ENCODE peak calls at places on chromosomes 7 and 10, in eight cellular contexts. One of them, this sample, is unnamed.

GRCh38 chr10:101301111-101301731 is 52.7 kb upstream of the BTRC start:
- DNase-seq in brain microvascular endothelial cell: peak
- DNase-seq in A549: peak
- DNase-seq in hepatocyte: peak
- DNase-seq in AG09319: peak
- DNase-seq in coronary artery: no peak
- DNase-seq in right lobe of liver: peak
- DNase-seq in fibroblast of the aortic adventitia: peak
- DNase-seq in this sample: no peak

GRCh38 chr7:4797858-4798705 is 22.7 kb downstream of the AP5Z1 start:
- DNase-seq in AG09319: no peak
- DNase-seq in hepatocyte: peak
- DNase-seq in A549: peak
- DNase-seq in fibroblast of the aortic adventitia: peak
- DNase-seq in coronary artery: no peak
- DNase-seq in right lobe of liver: peak
- DNase-seq in brain microvascular endothelial cell: no peak
- DNase-seq in this sample: peak

GRCh38 chr7:4784799-4785198 is 9.4 kb downstream of the AP5Z1 start:
- DNase-seq in A549: no peak
- DNase-seq in hepatocyte: no peak
- DNase-seq in right lobe of liver: no peak
- DNase-seq in fibroblast of the aortic adventitia: no peak
- DNase-seq in AG09319: no peak
- DNase-seq in brain microvascular endothelial cell: no peak
- DNase-seq in coronary artery: no peak
- DNase-seq in this sample: no peak

GRCh38 chr7:127745445-127745844 is 93.5 kb downstream of the SND1 start:
- DNase-seq in right lobe of liver: no peak
- DNase-seq in AG09319: no peak
- DNase-seq in A549: no peak
- DNase-seq in hepatocyte: no peak
- DNase-seq in fibroblast of the aortic adventitia: no peak
- DNase-seq in coronary artery: no peak
- DNase-seq in brain microvascular endothelial cell: no peak
- DNase-seq in this sample: no peak

GRCh38 chr10:110365356-110366143 is 60.8 kb upstream of the SMNDC1 start:
- DNase-seq in right lobe of liver: no peak
- DNase-seq in A549: no peak
- DNase-seq in AG09319: no peak
- DNase-seq in coronary artery: no peak
- DNase-seq in fibroblast of the aortic adventitia: no peak
- DNase-seq in brain microvascular endothelial cell: no peak
- DNase-seq in hepatocyte: no peak
- DNase-seq in this sample: no peak

GRCh38 chr7:90390926-90391325 is 12.3 kb upstream of the CLDN12 start:
- DNase-seq in coronary artery: no peak
- DNase-seq in AG09319: no peak
- DNase-seq in hepatocyte: no peak
- DNase-seq in brain microvascular endothelial cell: no peak
- DNase-seq in A549: no peak
- DNase-seq in fibroblast of the aortic adventitia: no peak
- DNase-seq in right lobe of liver: no peak
- DNase-seq in this sample: no peak

GRCh38 chr7:152035807-152036206 is 10.3 kb downstream of the GALNT11 start:
- DNase-seq in brain microvascular endothelial cell: no peak
- DNase-seq in A549: no peak
- DNase-seq in coronary artery: no peak
- DNase-seq in right lobe of liver: no peak
- DNase-seq in hepatocyte: no peak
- DNase-seq in AG09319: no peak
- DNase-seq in fibroblast of the aortic adventitia: no peak
- DNase-seq in this sample: no peak

GRCh38 chr7:50837965-50838364 is 55.3 kb upstream of the GRB10 start:
- DNase-seq in fibroblast of the aortic adventitia: peak
- DNase-seq in brain microvascular endothelial cell: peak
- DNase-seq in right lobe of liver: no peak
- DNase-seq in AG09319: no peak
- DNase-seq in coronary artery: no peak
- DNase-seq in hepatocyte: no peak
- DNase-seq in A549: peak
- DNase-seq in this sample: no peak

GRCh38 chr7:112336261-112336660 is 114.0 kb upstream of the IFRD1 start:
- DNase-seq in A549: no peak
- DNase-seq in AG09319: no peak
- DNase-seq in fibroblast of the aortic adventitia: no peak
- DNase-seq in hepatocyte: no peak
- DNase-seq in right lobe of liver: no peak
- DNase-seq in coronary artery: no peak
- DNase-seq in brain microvascular endothelial cell: no peak
- DNase-seq in this sample: no peak

GRCh38 chr10:91340613-91341362 is 69.4 kb upstream of the HECTD2 start:
- DNase-seq in AG09319: peak
- DNase-seq in hepatocyte: no peak
- DNase-seq in brain microvascular endothelial cell: peak
- DNase-seq in A549: no peak
- DNase-seq in right lobe of liver: no peak
- DNase-seq in fibroblast of the aortic adventitia: peak
- DNase-seq in coronary artery: no peak
- DNase-seq in this sample: no peak

GRCh38 chr7:155739538-155740140 is 72.6 kb downstream of the SHH start:
- DNase-seq in hepatocyte: no peak
- DNase-seq in AG09319: no peak
- DNase-seq in A549: no peak
- DNase-seq in fibroblast of the aortic adventitia: no peak
- DNase-seq in coronary artery: no peak
- DNase-seq in brain microvascular endothelial cell: no peak
- DNase-seq in right lobe of liver: no peak
- DNase-seq in this sample: no peak

GRCh38 chr10:102435529-102436233 is 3.3 kb upstream of the CUEDC2 start:
- DNase-seq in AG09319: no peak
- DNase-seq in right lobe of liver: no peak
- DNase-seq in fibroblast of the aortic adventitia: peak
- DNase-seq in brain microvascular endothelial cell: no peak
- DNase-seq in hepatocyte: peak
- DNase-seq in A549: no peak
- DNase-seq in coronary artery: no peak
- DNase-seq in this sample: no peak

GRCh38 chr7:45880433-45880860 is 7.6 kb upstream of the CCDC201 start:
- DNase-seq in right lobe of liver: peak
- DNase-seq in AG09319: no peak
- DNase-seq in brain microvascular endothelial cell: no peak
- DNase-seq in coronary artery: no peak
- DNase-seq in hepatocyte: no peak
- DNase-seq in fibroblast of the aortic adventitia: no peak
- DNase-seq in A549: no peak
- DNase-seq in this sample: no peak

GRCh38 chr7:158001003-158001402 is 586.6 kb downstream of the PTPRN2 start:
- DNase-seq in A549: no peak
- DNase-seq in brain microvascular endothelial cell: no peak
- DNase-seq in coronary artery: no peak
- DNase-seq in fibroblast of the aortic adventitia: no peak
- DNase-seq in AG09319: no peak
- DNase-seq in hepatocyte: no peak
- DNase-seq in right lobe of liver: no peak
- DNase-seq in this sample: no peak

GRCh38 chr10:128712661-128713060 is 586.4 kb upstream of the MKI67 start:
- DNase-seq in right lobe of liver: no peak
- DNase-seq in hepatocyte: no peak
- DNase-seq in brain microvascular endothelial cell: no peak
- DNase-seq in A549: no peak
- DNase-seq in AG09319: no peak
- DNase-seq in coronary artery: no peak
- DNase-seq in fibroblast of the aortic adventitia: no peak
- DNase-seq in this sample: no peak

GRCh38 chr7:29807179-29807841 is 1.0 kb downstream of the WIPF3 start:
- DNase-seq in brain microvascular endothelial cell: no peak
- DNase-seq in right lobe of liver: peak
- DNase-seq in hepatocyte: peak
- DNase-seq in fibroblast of the aortic adventitia: no peak
- DNase-seq in A549: peak
- DNase-seq in AG09319: no peak
- DNase-seq in coronary artery: peak
- DNase-seq in this sample: no peak

GRCh38 chr10:104038958-104039752 is 46.5 kb downstream of the COL17A1 start:
- DNase-seq in hepatocyte: no peak
- DNase-seq in AG09319: no peak
- DNase-seq in A549: no peak
- DNase-seq in right lobe of liver: no peak
- DNase-seq in brain microvascular endothelial cell: no peak
- DNase-seq in fibroblast of the aortic adventitia: no peak
- DNase-seq in coronary artery: no peak
- DNase-seq in this sample: no peak

GRCh38 chr7:130292682-130293257 is at the start of gene CPA4:
- DNase-seq in A549: peak
- DNase-seq in AG09319: peak
- DNase-seq in brain microvascular endothelial cell: peak
- DNase-seq in right lobe of liver: no peak
- DNase-seq in coronary artery: no peak
- DNase-seq in hepatocyte: no peak
- DNase-seq in fibroblast of the aortic adventitia: peak
- DNase-seq in this sample: no peak

GRCh38 chr7:23531794-23532489 is at the start of gene TRA2A:
- DNase-seq in AG09319: peak
- DNase-seq in brain microvascular endothelial cell: peak
- DNase-seq in fibroblast of the aortic adventitia: peak
- DNase-seq in right lobe of liver: peak
- DNase-seq in coronary artery: peak
- DNase-seq in A549: peak
- DNase-seq in hepatocyte: peak
- DNase-seq in this sample: peak

GRCh38 chr10:59830601-59831259 is 75.6 kb downstream of the CCDC6 start:
- DNase-seq in right lobe of liver: no peak
- DNase-seq in A549: peak
- DNase-seq in fibroblast of the aortic adventitia: peak
- DNase-seq in coronary artery: no peak
- DNase-seq in AG09319: no peak
- DNase-seq in hepatocyte: peak
- DNase-seq in brain microvascular endothelial cell: peak
- DNase-seq in this sample: peak
- TF ChIP-seq CTCF in right lobe of liver: peak
- TF ChIP-seq CTCF in A549: peak
- TF ChIP-seq CTCF in fibroblast of the aortic adventitia: peak
- TF ChIP-seq CTCF in coronary artery: peak
- TF ChIP-seq CTCF in AG09319: peak
- TF ChIP-seq CTCF in hepatocyte: peak
- TF ChIP-seq CTCF in brain microvascular endothelial cell: peak
- TF ChIP-seq CTCF in this sample: peak

GRCh38 chr7:105643857-105644256 is 62.6 kb upstream of the EFCAB10 start:
- DNase-seq in A549: no peak
- DNase-seq in coronary artery: no peak
- DNase-seq in AG09319: no peak
- DNase-seq in hepatocyte: no peak
- DNase-seq in right lobe of liver: no peak
- DNase-seq in fibroblast of the aortic adventitia: peak
- DNase-seq in brain microvascular endothelial cell: no peak
- DNase-seq in this sample: no peak

GRCh38 chr7:105641236-105641810 is 60.0 kb upstream of the EFCAB10 start:
- DNase-seq in AG09319: no peak
- DNase-seq in hepatocyte: no peak
- DNase-seq in A549: no peak
- DNase-seq in right lobe of liver: no peak
- DNase-seq in coronary artery: no peak
- DNase-seq in brain microvascular endothelial cell: no peak
- DNase-seq in fibroblast of the aortic adventitia: no peak
- DNase-seq in this sample: no peak

GRCh38 chr7:105642264-105642663 is 61.0 kb upstream of the EFCAB10 start:
- DNase-seq in hepatocyte: no peak
- DNase-seq in right lobe of liver: no peak
- DNase-seq in coronary artery: no peak
- DNase-seq in brain microvascular endothelial cell: no peak
- DNase-seq in fibroblast of the aortic adventitia: no peak
- DNase-seq in AG09319: no peak
- DNase-seq in A549: no peak
- DNase-seq in this sample: no peak

GRCh38 chr7:105644937-105645336 is 63.6 kb upstream of the EFCAB10 start:
- DNase-seq in A549: no peak
- DNase-seq in hepatocyte: no peak
- DNase-seq in fibroblast of the aortic adventitia: no peak
- DNase-seq in AG09319: no peak
- DNase-seq in brain microvascular endothelial cell: no peak
- DNase-seq in right lobe of liver: no peak
- DNase-seq in coronary artery: no peak
- DNase-seq in this sample: no peak

GRCh38 chr7:105643384-105643783 is 62.1 kb upstream of the EFCAB10 start:
- DNase-seq in coronary artery: no peak
- DNase-seq in AG09319: no peak
- DNase-seq in hepatocyte: no peak
- DNase-seq in A549: no peak
- DNase-seq in brain microvascular endothelial cell: peak
- DNase-seq in fibroblast of the aortic adventitia: no peak
- DNase-seq in right lobe of liver: no peak
- DNase-seq in this sample: peak
- TF ChIP-seq CTCF in coronary artery: no peak
- TF ChIP-seq CTCF in AG09319: no peak
- TF ChIP-seq CTCF in hepatocyte: no peak
- TF ChIP-seq CTCF in A549: no peak
- TF ChIP-seq CTCF in brain microvascular endothelial cell: peak
- TF ChIP-seq CTCF in fibroblast of the aortic adventitia: no peak
- TF ChIP-seq CTCF in right lobe of liver: no peak
- TF ChIP-seq CTCF in this sample: peak

DNA sequence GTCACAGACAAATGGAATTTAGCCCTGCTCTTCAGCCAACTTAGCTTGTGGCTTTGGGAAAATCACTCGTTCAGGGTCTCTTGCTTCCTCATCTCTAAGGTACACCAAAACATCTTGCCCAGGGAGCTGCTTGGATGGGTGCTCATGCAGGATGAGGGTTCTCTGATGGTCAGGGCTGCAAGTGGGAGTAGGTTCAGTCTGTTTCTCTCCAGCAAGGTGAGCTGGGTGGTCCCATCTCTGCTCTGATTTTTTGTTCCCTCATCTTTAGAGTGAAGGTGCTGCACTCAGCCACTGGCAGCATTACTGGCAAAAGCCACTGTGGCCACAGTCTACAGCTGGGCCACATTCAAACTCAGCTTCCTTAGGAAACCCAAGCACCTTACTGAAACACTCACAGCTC is 149.9 kb upstream of the GPR26 start:
- DNase-seq in right lobe of liver: no peak
- DNase-seq in fibroblast of the aortic adventitia: no peak
- DNase-seq in coronary artery: no peak
- DNase-seq in AG09319: no peak
- DNase-seq in A549: no peak
- DNase-seq in hepatocyte: no peak
- DNase-seq in brain microvascular endothelial cell: no peak
- DNase-seq in this sample: no peak
- TF ChIP-seq CTCF in right lobe of liver: no peak
- TF ChIP-seq CTCF in fibroblast of the aortic adventitia: no peak
- TF ChIP-seq CTCF in coronary artery: no peak
- TF ChIP-seq CTCF in AG09319: no peak
- TF ChIP-seq CTCF in A549: no peak
- TF ChIP-seq CTCF in hepatocyte: no peak
- TF ChIP-seq CTCF in brain microvascular endothelial cell: no peak
- TF ChIP-seq CTCF in this sample: no peak

DNA sequence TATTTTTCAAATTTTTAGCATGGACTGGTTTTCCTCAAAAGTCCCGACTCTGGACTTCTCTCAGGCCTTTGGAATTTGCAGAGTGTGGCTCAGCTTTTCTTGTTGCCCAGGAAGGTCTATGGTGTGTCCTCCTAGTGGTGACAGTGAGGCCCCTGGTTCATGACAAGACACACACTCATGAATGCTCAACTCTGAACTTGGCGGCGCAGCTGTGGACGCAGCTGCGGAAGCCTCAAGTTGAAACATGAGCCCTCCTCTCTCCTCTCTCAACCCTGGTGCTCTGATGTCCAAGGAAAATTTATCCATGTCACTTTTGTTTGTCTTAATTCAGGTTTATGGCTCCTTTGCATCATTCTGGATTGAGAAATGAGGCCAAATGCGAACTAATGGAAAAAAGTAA is 183.9 kb downstream of the HECW1 start:
- DNase-seq in right lobe of liver: no peak
- DNase-seq in brain microvascular endothelial cell: no peak
- DNase-seq in AG09319: no peak
- DNase-seq in hepatocyte: no peak
- DNase-seq in fibroblast of the aortic adventitia: no peak
- DNase-seq in A549: peak
- DNase-seq in coronary artery: no peak
- DNase-seq in this sample: no peak
- TF ChIP-seq CTCF in right lobe of liver: no peak
- TF ChIP-seq CTCF in brain microvascular endothelial cell: peak
- TF ChIP-seq CTCF in AG09319: no peak
- TF ChIP-seq CTCF in hepatocyte: no peak
- TF ChIP-seq CTCF in fibroblast of the aortic adventitia: no peak
- TF ChIP-seq CTCF in A549: no peak
- TF ChIP-seq CTCF in coronary artery: no peak
- TF ChIP-seq CTCF in this sample: no peak